ENCODE peak calls at places on chromosomes 4 and X, in seven cellular contexts. I is A549, T is endothelial cell of umbilical vein, Y is HCT116, A is right lobe of liver, F is stomach, L is tibial nerve. S is an unnamed sample.

GRCh38 chrX:9566150-9566621 is 101.3 kb downstream of the TBL1X start:
- DNase-seq in F (peak; percentile 43), T (peak; percentile 76), I (peak; percentile 69), A (peak; percentile 79), L (peak; percentile 16), Y (peak; percentile 32), S (peak; percentile 55)

GRCh38 chr4:118351851-118352827 is 664 bp downstream of the PRSS12 start:
- DNase-seq in F (peak; percentile 51), L (no peak), Y (peak; percentile 48), T (no peak), A (peak; percentile 61), I (peak; percentile 10), S (no peak)

GRCh38 chrX:11309220-11309619 is 16.0 kb downstream of the AMELX start:
- DNase-seq in A (no peak), Y (no peak), I (no peak), F (no peak), L (no peak), T (no peak), S (no peak)

GRCh38 chr4:173917255-173917960 is 366.1 kb downstream of the FBXO8 start:
- DNase-seq in L (no peak), A (no peak), I (no peak), F (no peak), T (no peak), Y (no peak), S (no peak)

GRCh38 chr4:53490965-53491622 is 100.2 kb downstream of the LNX1 start:
- DNase-seq in Y (peak; percentile 27), T (peak; percentile 85), F (peak; percentile 38), A (no peak), L (peak; percentile 28), I (peak; percentile 69), S (no peak)

GRCh38 chr4:15488136-15488535 is 18.5 kb downstream of the CC2D2A start:
- DNase-seq in T (no peak), I (no peak), Y (no peak), A (no peak), L (no peak), F (no peak), S (no peak)

GRCh38 chr4:145681956-145682355 is 2.0 kb downstream of the C4orf51 start:
- DNase-seq in F (no peak), L (no peak), I (no peak), A (no peak), Y (no peak), T (no peak), S (no peak)

GRCh38 chr4:102787096-102787867 is 26.5 kb upstream of the MANBA start:
- DNase-seq in Y (peak; percentile 19), I (peak; percentile 16), L (no peak), T (no peak), A (no peak), F (no peak), S (no peak)

GRCh38 chr4:14867847-14868246 is 134.4 kb upstream of the CPEB2 start:
- DNase-seq in Y (no peak), I (no peak), A (peak; percentile 68), F (no peak), T (no peak), L (no peak), S (no peak)

GRCh38 chr4:123748806-123749205 is 352.2 kb downstream of the SPRY1 start:
- DNase-seq in A (no peak), F (no peak), T (no peak), Y (no peak), I (no peak), L (no peak), S (no peak)

GRCh38 chr4:125085-125820 is 952 bp downstream of the ZNF718 start:
- DNase-seq in F (peak; percentile 47), Y (no peak), L (no peak), T (no peak), I (peak; percentile 38), A (peak; percentile 64), S (peak; percentile 64)

GRCh38 chrX:131923614-131924250 is 99.4 kb upstream of the STK26 start:
- DNase-seq in A (peak; percentile 26), I (peak; percentile 4), L (no peak), Y (no peak), T (no peak), F (no peak), S (no peak)

GRCh38 chrX:11770320-11770719 is 12.3 kb downstream of the MSL3 start:
- DNase-seq in L (no peak), Y (peak; percentile 22), A (no peak), I (peak; percentile 69), F (peak; percentile 49), T (peak; percentile 51), S (no peak)

GRCh38 chrX:68693481-68694410 is 46.3 kb downstream of the STARD8 start:
- DNase-seq in T (peak; percentile 75), F (peak; percentile 56), A (peak; percentile 90), I (no peak), Y (no peak), L (peak; percentile 45), S (peak; percentile 87)

GRCh38 chrX:82816001-82816400 is 692.1 kb upstream of the POU3F4 start:
- DNase-seq in A (no peak), I (no peak), L (no peak), Y (no peak), T (no peak), F (no peak), S (no peak)

GRCh38 chrX:105323951-105324350 is 103.5 kb upstream of the TEX13A start:
- DNase-seq in Y (no peak), I (no peak), L (no peak), T (no peak), F (no peak), A (no peak), S (no peak)

GRCh38 chr4:111178231-111178630 is 555.4 kb upstream of the PITX2 start:
- DNase-seq in Y (no peak), A (no peak), T (no peak), F (no peak), L (no peak), I (no peak), S (no peak)

GRCh38 chr4:126223784-126224407 is 909.1 kb downstream of the FAT4 start:
- DNase-seq in T (peak; percentile 36), A (no peak), L (no peak), F (no peak), I (peak; percentile 4), Y (peak; percentile 29), S (no peak)

GRCh38 chrX:48942895-48943294 is 14.5 kb downstream of the OTUD5 start:
- DNase-seq in I (no peak), T (no peak), Y (no peak), L (no peak), F (no peak), A (no peak), S (no peak)
- H3K4me1 ChIP-seq in I (no peaks in the 10 kb centered on the region), T (no peaks in the 10 kb centered on the region), Y (no peaks in the 10 kb centered on the region), L (no peaks in the 10 kb centered on the region), F (peaks cover 54% of the 10 kb centered on the region), A (no peaks in the 10 kb centered on the region), S (peaks cover 10% of the 10 kb centered on the region)

GRCh38 chr4:127967141-127967775 is 2.1 kb downstream of the ABHD18 start:
- DNase-seq in L (no peak), T (no peak), F (no peak), I (no peak), Y (no peak), A (no peak), S (no peak)

GRCh38 chr4:127968565-127968964 is 3.4 kb downstream of the ABHD18 start:
- DNase-seq in F (no peak), T (no peak), L (no peak), A (no peak), I (no peak), Y (no peak), S (no peak)

GRCh38 chr4:127965803-127966175 is 583 bp downstream of the ABHD18 start:
- DNase-seq in A (no peak), F (peak; percentile 59), I (peak; percentile 42), Y (peak; percentile 52), T (no peak), L (no peak), S (peak; percentile 51)

GRCh38 chr4:127959794-127960193 is 5.2 kb downstream of the MFSD8 start:
- DNase-seq in T (no peak), Y (no peak), F (no peak), L (no peak), I (no peak), A (no peak), S (no peak)

DNA sequence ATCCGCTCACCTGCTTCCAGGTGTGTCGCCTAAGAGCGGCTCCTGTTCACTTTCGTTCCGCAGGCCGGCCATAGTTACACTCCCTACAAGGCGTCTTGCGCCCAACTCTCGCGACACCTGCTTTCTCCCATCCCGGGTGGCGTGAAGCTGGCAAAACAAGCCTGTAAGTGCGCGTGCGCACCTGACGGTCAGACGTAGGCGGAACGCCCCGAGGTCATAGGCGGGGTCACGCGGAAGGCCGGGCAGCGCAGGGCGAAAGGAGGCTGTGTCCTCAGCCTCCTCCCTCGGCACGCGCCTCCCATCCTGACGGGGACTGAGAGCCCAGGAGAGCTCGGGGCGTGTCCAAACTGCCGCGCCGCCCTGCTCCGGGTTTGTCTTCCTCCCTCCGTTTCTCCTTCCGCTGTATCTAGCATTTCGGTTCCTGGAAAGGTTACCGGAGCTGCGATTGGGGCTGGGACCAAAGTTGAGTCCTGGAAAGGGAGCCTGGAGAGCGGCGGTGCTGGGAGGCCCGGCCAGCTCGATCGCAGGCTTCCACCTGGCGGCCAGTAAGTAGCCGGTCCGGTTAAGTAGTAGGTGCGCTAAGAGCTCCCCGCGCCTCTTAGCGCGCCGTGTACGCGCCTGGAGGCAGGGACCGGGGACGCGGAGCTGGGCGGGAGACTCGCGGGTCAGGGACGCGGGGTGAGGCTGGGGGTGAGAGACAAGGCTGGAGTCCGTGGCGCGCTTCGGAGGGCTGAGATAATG is at the start of the genes ABHD18 and MFSD8:
- DNase-seq in I (peak; percentile 99), L (peak; percentile 97), F (peak; percentile 100), T (peak; percentile 99), Y (peak; percentile 99), A (peak; percentile 100), S (peak; percentile 98)
- TF ChIP-seq POLR2A in I (peak; percentile 59), L (peak; percentile 81), F (no peak), T (peak; percentile 76), Y (peak; percentile 87), A (peak; percentile 75), S (no peak)

GRCh38 chrX:71954458-71954857 is 43.8 kb downstream of the NHSL2 start:
- DNase-seq in I (no peak), F (no peak), T (peak; percentile 32), Y (no peak), L (no peak), A (peak; percentile 57), S (no peak)
- H3K4me1 ChIP-seq in I (no peaks in the 10 kb centered on the region), F (peaks cover 9% of the 10 kb centered on the region), T (no peaks in the 10 kb centered on the region), Y (no peaks in the 10 kb centered on the region), L (no peaks in the 10 kb centered on the region), A (no peaks in the 10 kb centered on the region), S (no peaks in the 10 kb centered on the region)

GRCh38 chr4:150009533-150009932 is 68.7 kb upstream of the DCLK2 start:
- DNase-seq in T (no peak), I (no peak), L (no peak), Y (no peak), F (no peak), A (no peak), S (no peak)
- TF ChIP-seq POLR2A in T (no peak), I (no peak), L (no peak), Y (no peak), F (no peak), A (no peak), S (no peak)

S was measured in heart left ventricle.